ENCODE peak calls at places on chromosome 3, in five cellular contexts. One of them, this sample, is unnamed.
A peak's percentile ranks its signal among the peaks of the same experiment; 100 is the strongest.

GRCh38 chr3:60301142-60301541 is 950.1 kb downstream of the FHIT start:
- DNase-seq in ovary: no peak
- DNase-seq in brain microvascular endothelial cell: peak; percentile 26
- DNase-seq in HCT116: no peak
- DNase-seq in bronchial epithelial cell: peak; percentile 74
- DNase-seq in this sample: no peak

GRCh38 chr3:62161306-62161705 is 212.0 kb downstream of the FEZF2 start:
- DNase-seq in ovary: no peak
- DNase-seq in brain microvascular endothelial cell: peak; percentile 81
- DNase-seq in HCT116: no peak
- DNase-seq in bronchial epithelial cell: no peak
- DNase-seq in this sample: no peak

GRCh38 chr3:87397210-87397609 is 120.8 kb upstream of the POU1F1 start:
- DNase-seq in ovary: no peak
- DNase-seq in brain microvascular endothelial cell: peak; percentile 39
- DNase-seq in HCT116: no peak
- DNase-seq in bronchial epithelial cell: no peak
- DNase-seq in this sample: no peak

GRCh38 chr3:46090161-46090591 is 62.9 kb upstream of the XCR1 start:
- DNase-seq in ovary: no peak
- DNase-seq in brain microvascular endothelial cell: no peak
- DNase-seq in HCT116: no peak
- DNase-seq in bronchial epithelial cell: peak; percentile 93
- DNase-seq in this sample: no peak

GRCh38 chr3:50270422-50270831 is 1.5 kb downstream of the SEMA3B start:
- DNase-seq in ovary: no peak
- DNase-seq in brain microvascular endothelial cell: no peak
- DNase-seq in HCT116: no peak
- DNase-seq in bronchial epithelial cell: no peak
- DNase-seq in this sample: no peak

GRCh38 chr3:105876745-105877624 is 8.2 kb upstream of the CBLB start:
- DNase-seq in ovary: no peak
- DNase-seq in brain microvascular endothelial cell: no peak
- DNase-seq in HCT116: no peak
- DNase-seq in bronchial epithelial cell: no peak
- DNase-seq in this sample: no peak

GRCh38 chr3:13539671-13540070 is 9.3 kb upstream of the FBLN2 start:
- DNase-seq in ovary: no peak
- DNase-seq in brain microvascular endothelial cell: no peak
- DNase-seq in HCT116: no peak
- DNase-seq in bronchial epithelial cell: no peak
- DNase-seq in this sample: peak; percentile 63

GRCh38 chr3:4850211-4850927 is 128.9 kb upstream of the BHLHE40 start:
- DNase-seq in ovary: no peak
- DNase-seq in brain microvascular endothelial cell: no peak
- DNase-seq in HCT116: no peak
- DNase-seq in bronchial epithelial cell: no peak
- DNase-seq in this sample: no peak

GRCh38 chr3:13427662-13428603 is 7.8 kb upstream of the NUP210 start:
- DNase-seq in ovary: no peak
- DNase-seq in brain microvascular endothelial cell: no peak
- DNase-seq in HCT116: no peak
- DNase-seq in bronchial epithelial cell: peak; percentile 13
- DNase-seq in this sample: no peak

GRCh38 chr3:66609660-66610547 is 109.1 kb upstream of the LRIG1 start:
- DNase-seq in ovary: no peak
- DNase-seq in brain microvascular endothelial cell: peak; percentile 92
- DNase-seq in HCT116: no peak
- DNase-seq in bronchial epithelial cell: peak; percentile 77
- DNase-seq in this sample: no peak

GRCh38 chr3:192899540-192899982 is 18.1 kb downstream of the MB21D2 start:
- DNase-seq in ovary: no peak
- DNase-seq in brain microvascular endothelial cell: peak; percentile 68
- DNase-seq in HCT116: no peak
- DNase-seq in bronchial epithelial cell: no peak
- DNase-seq in this sample: no peak

GRCh38 chr3:96779810-96780209 is 34.6 kb upstream of the EPHA6 start:
- DNase-seq in ovary: no peak
- DNase-seq in brain microvascular endothelial cell: no peak
- DNase-seq in HCT116: no peak
- DNase-seq in bronchial epithelial cell: no peak
- DNase-seq in this sample: no peak

GRCh38 chr3:169363318-169363717 is 300.2 kb downstream of the MECOM start:
- DNase-seq in ovary: no peak
- DNase-seq in brain microvascular endothelial cell: no peak
- DNase-seq in HCT116: no peak
- DNase-seq in bronchial epithelial cell: no peak
- DNase-seq in this sample: no peak

GRCh38 chr3:87691109-87691508 is 367.7 kb downstream of the CGGBP1 start:
- DNase-seq in ovary: no peak
- DNase-seq in brain microvascular endothelial cell: peak; percentile 3
- DNase-seq in HCT116: no peak
- DNase-seq in bronchial epithelial cell: peak; percentile 90
- DNase-seq in this sample: no peak

GRCh38 chr3:185702564-185703225 is 116.6 kb downstream of the SENP2 start:
- DNase-seq in ovary: no peak
- DNase-seq in brain microvascular endothelial cell: no peak
- DNase-seq in HCT116: no peak
- DNase-seq in bronchial epithelial cell: no peak
- DNase-seq in this sample: no peak

GRCh38 chr3:7385635-7386034 is 524.7 kb downstream of the GRM7 start:
- DNase-seq in ovary: no peak
- DNase-seq in brain microvascular endothelial cell: no peak
- DNase-seq in HCT116: no peak
- DNase-seq in bronchial epithelial cell: peak; percentile 7
- DNase-seq in this sample: no peak

GRCh38 chr3:79767194-79767952 is 425 bp downstream of the ROBO1 start:
- DNase-seq in ovary: no peak
- DNase-seq in brain microvascular endothelial cell: peak; percentile 57
- DNase-seq in HCT116: no peak
- DNase-seq in bronchial epithelial cell: no peak
- DNase-seq in this sample: no peak

GRCh38 chr3:102174312-102174712 is 260.5 kb upstream of the ZPLD1 start:
- DNase-seq in ovary: no peak
- DNase-seq in brain microvascular endothelial cell: peak; percentile 85
- DNase-seq in HCT116: no peak
- DNase-seq in bronchial epithelial cell: peak; percentile 83
- DNase-seq in this sample: no peak

GRCh38 chr3:185825379-185825638 is 467 bp upstream of the IGF2BP2 start:
- DNase-seq in ovary: no peak
- DNase-seq in brain microvascular endothelial cell: no peak
- DNase-seq in HCT116: no peak
- DNase-seq in bronchial epithelial cell: no peak
- DNase-seq in this sample: no peak

GRCh38 chr3:49378249-49378899 is 20.2 kb upstream of the GPX1 start:
- DNase-seq in ovary: peak; percentile 43
- DNase-seq in brain microvascular endothelial cell: peak; percentile 93
- DNase-seq in HCT116: no peak
- DNase-seq in bronchial epithelial cell: peak; percentile 44
- DNase-seq in this sample: peak; percentile 79

GRCh38 chr3:85670626-85671025 is 711.8 kb downstream of the CADM2 start:
- DNase-seq in ovary: no peak
- DNase-seq in brain microvascular endothelial cell: peak; percentile 13
- DNase-seq in HCT116: no peak
- DNase-seq in bronchial epithelial cell: peak; percentile 10
- DNase-seq in this sample: no peak
- H3K4me3 ChIP-seq in ovary: no peak overlapping the region
- H3K4me3 ChIP-seq in brain microvascular endothelial cell: no peak overlapping the region
- H3K4me3 ChIP-seq in HCT116: no peak overlapping the region
- H3K4me3 ChIP-seq in bronchial epithelial cell: no peak overlapping the region
- H3K4me3 ChIP-seq in this sample: no peak overlapping the region

DNA sequence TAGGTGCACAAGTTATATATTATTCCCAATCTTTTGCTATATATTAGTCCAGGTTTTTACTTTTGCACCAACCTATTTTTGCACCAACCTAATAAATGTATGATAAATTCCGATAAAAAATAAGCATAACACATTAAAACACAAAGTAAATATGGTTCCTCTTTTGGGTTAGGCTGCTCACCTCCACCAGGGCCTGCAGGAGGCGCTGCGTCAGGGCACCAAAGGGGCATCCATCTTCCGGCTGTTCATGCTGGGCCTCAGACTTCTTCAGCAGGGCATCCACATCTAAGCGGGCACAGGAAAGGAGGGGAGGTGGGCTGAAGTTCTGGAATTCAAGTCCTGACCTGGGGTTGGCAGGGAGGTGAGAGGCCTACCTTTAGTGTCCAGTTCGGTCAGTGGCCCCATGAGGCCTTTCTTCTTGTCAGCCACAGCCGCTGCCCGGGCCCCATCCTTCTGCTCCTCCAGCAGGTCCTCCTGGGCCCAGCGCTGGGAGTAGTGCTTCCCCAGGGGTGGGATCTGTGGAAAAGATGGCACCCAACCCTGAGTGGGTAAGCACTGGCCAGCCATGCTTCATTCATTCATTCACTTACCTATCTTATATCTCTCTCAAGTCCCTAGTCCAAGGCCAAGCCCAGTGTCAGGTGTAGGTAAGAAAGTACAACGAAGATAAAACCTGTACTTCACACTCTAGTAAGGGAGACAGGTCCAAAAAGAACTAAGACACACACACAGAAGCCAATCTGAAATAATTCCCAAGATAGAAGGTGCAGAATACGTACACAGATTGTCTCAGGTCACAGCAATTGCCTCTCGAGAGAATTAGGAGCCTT is 5.2 kb downstream of the TADA3 start:
- DNase-seq in ovary: no peak
- DNase-seq in brain microvascular endothelial cell: no peak
- DNase-seq in HCT116: no peak
- DNase-seq in bronchial epithelial cell: no peak
- DNase-seq in this sample: no peak
- TF ChIP-seq CTCF in ovary: no peak
- TF ChIP-seq CTCF in brain microvascular endothelial cell: peak; percentile 71
- TF ChIP-seq CTCF in HCT116: peak; percentile 74
- TF ChIP-seq CTCF in bronchial epithelial cell: peak; percentile 53
- TF ChIP-seq CTCF in this sample: no peak

DNA sequence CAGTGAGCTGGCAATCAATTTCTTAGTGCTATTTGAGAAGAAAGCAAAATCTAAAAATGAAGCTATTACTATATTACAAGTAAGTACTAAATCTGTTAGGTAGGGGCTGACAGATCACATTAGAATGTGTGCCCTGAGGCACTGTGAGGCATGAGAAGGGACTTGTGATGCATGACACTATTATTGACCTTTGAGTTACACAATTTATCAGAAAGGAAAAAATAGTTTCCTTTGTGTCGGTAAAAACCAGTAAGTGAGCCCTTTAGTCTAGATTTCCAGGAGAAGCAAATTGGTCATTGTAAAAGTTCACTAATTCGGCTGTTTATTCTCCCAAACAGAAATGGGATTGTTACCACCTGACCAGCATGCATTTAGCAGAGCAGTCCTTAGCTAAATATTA is 379.6 kb upstream of the CNTN6 start:
- DNase-seq in ovary: no peak
- DNase-seq in brain microvascular endothelial cell: no peak
- DNase-seq in HCT116: no peak
- DNase-seq in bronchial epithelial cell: peak; percentile 66
- DNase-seq in this sample: no peak
- H3K4me3 ChIP-seq in ovary: no peak overlapping the region
- H3K4me3 ChIP-seq in brain microvascular endothelial cell: no peak overlapping the region
- H3K4me3 ChIP-seq in HCT116: no peak overlapping the region
- H3K4me3 ChIP-seq in bronchial epithelial cell: no peak overlapping the region
- H3K4me3 ChIP-seq in this sample: no peak overlapping the region

GRCh38 chr3:127090218-127091160 is 102.4 kb upstream of the PRR23E start:
- DNase-seq in ovary: no peak
- DNase-seq in brain microvascular endothelial cell: no peak
- DNase-seq in HCT116: no peak
- DNase-seq in bronchial epithelial cell: no peak
- DNase-seq in this sample: no peak

GRCh38 chr3:127092368-127092767 is 100.6 kb upstream of the PRR23E start:
- DNase-seq in ovary: no peak
- DNase-seq in brain microvascular endothelial cell: no peak
- DNase-seq in HCT116: no peak
- DNase-seq in bronchial epithelial cell: no peak
- DNase-seq in this sample: no peak

GRCh38 chr3:127091376-127091775 is 101.6 kb upstream of the PRR23E start:
- DNase-seq in ovary: no peak
- DNase-seq in brain microvascular endothelial cell: no peak
- DNase-seq in HCT116: no peak
- DNase-seq in bronchial epithelial cell: no peak
- DNase-seq in this sample: no peak

GRCh38 chr3:127093312-127093711 is 99.6 kb upstream of the PRR23E start:
- DNase-seq in ovary: no peak
- DNase-seq in brain microvascular endothelial cell: no peak
- DNase-seq in HCT116: no peak
- DNase-seq in bronchial epithelial cell: no peak
- DNase-seq in this sample: no peak

DNA sequence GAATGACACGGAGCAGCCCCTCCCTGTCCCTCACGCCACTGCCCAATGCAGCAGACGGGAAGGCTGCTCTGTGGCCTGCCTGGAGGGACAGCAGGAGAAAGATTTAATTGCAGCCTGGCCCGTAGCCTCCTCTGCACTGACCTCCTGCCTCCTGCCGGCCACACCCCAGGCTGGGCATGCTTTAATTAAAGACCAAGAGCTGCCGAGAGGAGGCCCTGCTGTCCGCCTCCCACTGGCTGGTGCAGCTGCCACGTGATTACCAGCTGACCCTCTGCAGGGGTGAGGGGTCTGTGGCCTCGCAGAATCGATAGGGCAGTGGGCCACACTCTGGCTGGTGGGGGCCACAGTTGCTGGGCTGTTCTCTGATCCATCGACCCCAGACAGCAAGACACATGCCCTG is 100.2 kb upstream of the PRR23E start:
- DNase-seq in ovary: no peak
- DNase-seq in brain microvascular endothelial cell: no peak
- DNase-seq in HCT116: no peak
- DNase-seq in bronchial epithelial cell: no peak
- DNase-seq in this sample: no peak
- TF ChIP-seq CTCF in ovary: no peak
- TF ChIP-seq CTCF in brain microvascular endothelial cell: no peak
- TF ChIP-seq CTCF in HCT116: no peak
- TF ChIP-seq CTCF in bronchial epithelial cell: no peak
- TF ChIP-seq CTCF in this sample: no peak

GRCh38 chr3:71269896-71270295 is 313.6 kb downstream of the FOXP1 start:
- DNase-seq in ovary: no peak
- DNase-seq in brain microvascular endothelial cell: no peak
- DNase-seq in HCT116: no peak
- DNase-seq in bronchial epithelial cell: no peak
- DNase-seq in this sample: no peak

GRCh38 chr3:71276531-71276930 is 307.0 kb downstream of the FOXP1 start:
- DNase-seq in ovary: no peak
- DNase-seq in brain microvascular endothelial cell: no peak
- DNase-seq in HCT116: no peak
- DNase-seq in bronchial epithelial cell: no peak
- DNase-seq in this sample: no peak

GRCh38 chr3:71268462-71268999 is 315.0 kb downstream of the FOXP1 start:
- DNase-seq in ovary: no peak
- DNase-seq in brain microvascular endothelial cell: no peak
- DNase-seq in HCT116: no peak
- DNase-seq in bronchial epithelial cell: no peak
- DNase-seq in this sample: no peak

GRCh38 chr3:71266875-71267274 is 316.7 kb downstream of the FOXP1 start:
- DNase-seq in ovary: no peak
- DNase-seq in brain microvascular endothelial cell: no peak
- DNase-seq in HCT116: no peak
- DNase-seq in bronchial epithelial cell: no peak
- DNase-seq in this sample: no peak

DNA sequence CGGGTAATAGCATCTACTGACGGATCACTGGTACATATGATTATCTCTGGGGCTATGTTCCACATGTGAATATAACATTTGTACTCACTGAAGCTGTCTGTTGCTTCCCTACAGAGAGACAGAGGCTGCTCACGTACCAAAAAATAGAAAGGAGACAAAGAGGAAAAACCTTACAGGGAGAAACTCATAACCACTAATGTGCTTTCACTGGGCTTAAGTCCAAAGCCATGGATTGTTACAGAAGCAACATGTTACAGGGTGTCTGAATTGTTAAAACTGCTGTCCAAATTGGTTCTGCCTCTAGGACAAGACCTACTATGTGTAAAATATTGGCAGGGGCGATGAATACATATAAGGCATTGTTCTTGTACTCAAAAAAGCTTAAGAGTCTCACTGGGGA is 311.9 kb downstream of the FOXP1 start:
- DNase-seq in ovary: no peak
- DNase-seq in brain microvascular endothelial cell: no peak
- DNase-seq in HCT116: no peak
- DNase-seq in bronchial epithelial cell: no peak
- DNase-seq in this sample: no peak
- H3K4me3 ChIP-seq in ovary: no peak overlapping the region
- H3K4me3 ChIP-seq in brain microvascular endothelial cell: no peak overlapping the region
- H3K4me3 ChIP-seq in HCT116: no peak overlapping the region
- H3K4me3 ChIP-seq in bronchial epithelial cell: no peak overlapping the region
- H3K4me3 ChIP-seq in this sample: no peak overlapping the region